ENCODE peak calls at places on chromosomes 6 and 20, in five cellular contexts. X is psoas muscle; T is stimulated activated CD8-positive, alpha-beta memory T cell treated with anti-CD3 and anti-CD28 coated beads, Interleukin-4, amount 100 ng/mL, for 24 hours; D is stimulated activated CD4-positive, alpha-beta T cell treated with anti-CD3 and anti-CD28 coated beads, Interleukin-1b, Interleukin-23, amount 100 ng/mL, for 1 hour; B is pancreas. C is an unnamed sample.

GRCh38 chr6:157683707-157684106 is 139.3 kb upstream of the SNX9 start:
- DNase-seq in D (no peak), X (no peak), B (no peak), T (no peak), C (no peak)

GRCh38 chr6:37551002-37551401 is 51.3 kb upstream of the CCDC167 start:
- DNase-seq in D (no peak), X (no peak), B (no peak), T (no peak), C (no peak)

GRCh38 chr20:37940161-37940560 is 37.2 kb downstream of the VSTM2L start:
- DNase-seq in X (no peak), D (no peak), B (no peak), T (no peak), C (peak)

GRCh38 chr20:8464368-8464767 is 332.3 kb downstream of the PLCB1 start:
- DNase-seq in T (no peak), X (no peak), D (no peak), B (no peak), C (no peak)

GRCh38 chr20:39289316-39289715 is 327.2 kb downstream of the DHX35 start:
- DNase-seq in D (no peak), X (no peak), T (no peak), B (no peak), C (no peak)

GRCh38 chr20:2485662-2486061 is 15.1 kb upstream of the SNRPB start:
- DNase-seq in D (no peak), X (no peak), T (no peak), B (no peak), C (peak)

GRCh38 chr6:84411060-84411629 is 183.7 kb upstream of the CEP162 start:
- DNase-seq in T (no peak), X (no peak), D (no peak), B (no peak), C (no peak)

GRCh38 chr20:24469116-24470030 is at the start of gene SYNDIG1:
- DNase-seq in D (no peak), T (no peak), B (no peak), X (no peak), C (peak)

GRCh38 chr20:11008444-11008843 is 334.6 kb upstream of the JAG1 start:
- DNase-seq in D (no peak), X (no peak), T (no peak), B (no peak), C (no peak)

GRCh38 chr6:56906752-56907151 is 48.2 kb upstream of the BEND6 start:
- DNase-seq in T (no peak), D (no peak), X (no peak), B (no peak), C (no peak)